ENCODE peak calls at places on chromosomes 3 and 15, in five cellular contexts. T, H, A, C and E are unnamed samples.

GRCh38 chr3:125234831-125235230 is 22.3 kb upstream of the SLC12A8 start:
- DNase-seq in T (no peak), H (no peak), A (no peak), C (no peak), E (no peak)

GRCh38 chr3:56064684-56065083 is 403.6 kb downstream of the ERC2 start:
- DNase-seq in T (no peak), H (no peak), A (no peak), C (no peak), E (no peak)

GRCh38 chr15:77021803-77022381 is 27.0 kb downstream of the PSTPIP1 start:
- DNase-seq in T (no peak), H (peak; percentile 72), A (no peak), C (peak; percentile 68), E (no peak)

GRCh38 chr3:10310578-10310977 is 10.3 kb downstream of the SEC13 start:
- DNase-seq in T (no peak), H (no peak), A (no peak), C (no peak), E (no peak)

GRCh38 chr15:80984856-80985255 is 4.8 kb downstream of the MESD start:
- DNase-seq in T (no peak), H (no peak), A (no peak), C (no peak), E (no peak)

GRCh38 chr3:133745108-133745507 is 1.1 kb upstream of the TF start:
- DNase-seq in T (no peak), H (no peak), A (no peak), C (no peak), E (no peak)

GRCh38 chr15:45458746-45459403 is 63.7 kb downstream of the SLC30A4 start:
- DNase-seq in T (peak; percentile 61), H (peak; percentile 78), A (no peak), C (peak; percentile 56), E (peak; percentile 54)

GRCh38 chr15:99507732-99508571 is 57.8 kb upstream of the MEF2A start:
- DNase-seq in T (no peak), H (peak; percentile 77), A (peak; percentile 36), C (peak; percentile 84), E (no peak)

GRCh38 chr3:52779011-52779410 is 1.6 kb downstream of the ITIH1 start:
- DNase-seq in T (no peak), H (no peak), A (no peak), C (no peak), E (no peak)

GRCh38 chr15:65829150-65829764 is 37.2 kb upstream of the DENND4A start:
- DNase-seq in T (peak; percentile 25), H (no peak), A (no peak), C (peak; percentile 45), E (no peak)

GRCh38 chr15:93302080-93302765 is 213.2 kb upstream of the RGMA start:
- DNase-seq in T (peak; percentile 41), H (no peak), A (no peak), C (no peak), E (peak; percentile 60)

GRCh38 chr3:144687862-144688261 is 716.2 kb downstream of the DIPK2A start:
- DNase-seq in T (no peak), H (no peak), A (no peak), C (peak; percentile 18), E (no peak)

GRCh38 chr3:185423178-185423577 is 60.2 kb downstream of the MAP3K13 start:
- DNase-seq in T (peak; percentile 48), H (no peak), A (no peak), C (peak; percentile 12), E (no peak)

GRCh38 chr15:50814634-50815033 is 49.1 kb upstream of the SPPL2A start:
- DNase-seq in T (no peak), H (no peak), A (no peak), C (no peak), E (no peak)

GRCh38 chr3:150308481-150308918 is 99.6 kb upstream of the TSC22D2 start:
- DNase-seq in T (no peak), H (no peak), A (no peak), C (peak; percentile 49), E (no peak)

GRCh38 chr3:122767690-122768372 is 25.8 kb downstream of the HSPBAP1 start:
- DNase-seq in T (no peak), H (no peak), A (no peak), C (peak; percentile 39), E (no peak)

GRCh38 chr3:102190340-102190723 is 244.5 kb upstream of the ZPLD1 start:
- DNase-seq in T (no peak), H (no peak), A (no peak), C (no peak), E (no peak)

GRCh38 chr3:189276481-189277190 is 104.9 kb downstream of the TPRG1 start:
- DNase-seq in T (no peak), H (no peak), A (no peak), C (peak; percentile 94), E (peak; percentile 57)

GRCh38 chr15:45535486-45536042 is 13.0 kb upstream of the SLC30A4 start:
- DNase-seq in T (peak; percentile 13), H (no peak), A (no peak), C (no peak), E (no peak)

GRCh38 chr15:91947370-91947769 is 93.9 kb downstream of the SLCO3A1 start:
- DNase-seq in T (no peak), H (no peak), A (no peak), C (no peak), E (no peak)

GRCh38 chr3:5006755-5007202 is 27.5 kb downstream of the BHLHE40 start:
- DNase-seq in T (no peak), H (no peak), A (no peak), C (no peak), E (no peak)

GRCh38 chr3:98737301-98737700 is 25.8 kb upstream of the ST3GAL6 start:
- DNase-seq in T (no peak), H (no peak), A (no peak), C (no peak), E (no peak)

GRCh38 chr15:63984331-63984730 is 62.0 kb downstream of the DAPK2 start:
- DNase-seq in T (no peak), H (no peak), A (no peak), C (no peak), E (no peak)

GRCh38 chr15:63985221-63986184 is 60.8 kb downstream of the DAPK2 start:
- DNase-seq in T (peak; percentile 88), H (peak; percentile 89), A (peak; percentile 17), C (no peak), E (no peak)

GRCh38 chr15:63982381-63982854 is 63.9 kb downstream of the DAPK2 start:
- DNase-seq in T (no peak), H (no peak), A (no peak), C (no peak), E (no peak)

GRCh38 chr15:63981596-63982320 is 64.5 kb downstream of the DAPK2 start:
- DNase-seq in T (no peak), H (no peak), A (no peak), C (no peak), E (no peak)

GRCh38 chr15:63983071-63983711 is 63.1 kb downstream of the DAPK2 start:
- DNase-seq in T (no peak), H (no peak), A (no peak), C (no peak), E (no peak)
- TF ChIP-seq CTCF in T (no peak), H (no peak), A (no peak), C (peak; percentile 16), E (no peak)

GRCh38 chr15:89878323-89878722 is 15.5 kb downstream of the AP3S2 start:
- DNase-seq in T (no peak), H (no peak), A (no peak), C (no peak), E (no peak)
- H3K36me3 ChIP-seq in T (peaks cover 10% of the 10 kb centered on the region), H (peaks cover 37% of the 10 kb centered on the region), A (peaks cover 36% of the 10 kb centered on the region), C (no peaks in the 10 kb centered on the region), E (no peaks in the 10 kb centered on the region)

GRCh38 chr3:108834551-108834950 is 12.0 kb downstream of the TRAT1 start:
- DNase-seq in T (no peak), H (no peak), A (no peak), C (no peak), E (no peak)
- H3K4me1 ChIP-seq in T (no peaks in the 10 kb centered on the region), H (no peaks in the 10 kb centered on the region), A (no peaks in the 10 kb centered on the region), C (no peaks in the 10 kb centered on the region), E (no peaks in the 10 kb centered on the region)

DNA sequence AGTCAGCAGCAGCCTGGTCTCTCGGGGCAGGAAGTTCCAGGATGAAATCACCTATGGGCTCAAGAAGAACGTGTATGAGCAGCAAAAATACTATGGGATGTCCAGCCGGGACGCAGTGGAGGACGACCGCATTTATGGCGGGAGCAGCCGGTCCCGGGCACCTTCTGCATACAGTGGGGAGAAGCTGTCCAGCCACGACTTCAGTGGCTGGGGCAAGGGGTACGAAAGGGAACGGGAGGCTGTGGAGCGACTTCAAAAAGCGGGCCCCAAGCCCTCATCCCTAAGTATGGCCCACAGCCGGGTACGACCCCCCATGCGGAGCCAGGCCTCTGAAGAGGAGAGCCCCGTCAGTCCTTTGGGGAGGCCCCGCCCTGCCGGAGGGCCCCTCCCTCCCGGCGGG is 12.1 kb upstream of the APEH start:
- DNase-seq in T (no peak), H (no peak), A (no peak), C (no peak), E (no peak)
- TF ChIP-seq CTCF in T (no peak), H (no peak), A (no peak), C (no peak), E (no peak)

GRCh38 chr3:129366312-129366831 is 62.1 kb downstream of the EFCAB12 start:
- DNase-seq in T (no peak), H (no peak), A (no peak), C (no peak), E (no peak)
- H3K36me3 ChIP-seq in T (no peaks in the 10 kb centered on the region), H (no peaks in the 10 kb centered on the region), A (no peaks in the 10 kb centered on the region), C (no peaks in the 10 kb centered on the region), E (no peaks in the 10 kb centered on the region)

DNA sequence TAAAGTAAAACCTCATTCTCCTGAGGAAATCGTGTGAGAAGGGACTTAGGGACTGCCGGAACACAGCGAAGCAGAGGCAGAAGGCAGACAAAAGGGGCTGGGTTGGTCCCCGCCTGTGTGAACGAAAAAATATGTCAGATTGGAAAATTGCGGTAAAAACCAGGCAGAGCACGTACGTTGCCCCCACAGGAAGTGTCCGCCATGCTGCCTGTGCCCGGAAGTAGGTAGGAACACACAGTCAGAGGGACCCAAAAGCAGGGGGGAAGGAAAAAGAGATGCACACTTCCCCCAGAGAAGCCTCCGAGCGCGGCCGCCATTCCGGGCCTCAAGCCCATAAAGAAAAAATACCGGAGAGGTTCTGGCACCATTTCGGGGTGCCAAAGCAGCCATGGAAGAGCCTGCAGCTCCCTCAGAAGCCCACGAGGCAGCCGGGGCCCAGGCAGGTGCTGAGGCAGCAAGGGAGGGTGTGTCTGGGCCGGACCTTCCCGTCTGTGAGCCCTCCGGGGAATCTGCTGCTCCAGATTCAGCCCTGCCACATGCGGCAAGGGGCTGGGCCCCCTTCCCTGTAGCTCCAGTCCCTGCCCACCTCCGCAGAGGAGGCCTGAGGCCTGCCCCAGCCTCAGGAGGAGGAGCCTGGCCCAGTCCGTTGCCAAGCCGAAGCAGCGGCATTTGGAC is at the start of gene MKRN3:
- DNase-seq in T (no peak), H (no peak), A (no peak), C (peak; percentile 49), E (no peak)
- H3K4me1 ChIP-seq in T (peaks cover 15% of the 10 kb centered on the region), H (no peaks in the 10 kb centered on the region), A (no peaks in the 10 kb centered on the region), C (no peaks in the 10 kb centered on the region), E (no peaks in the 10 kb centered on the region)

GRCh38 chr3:191500892-191501291 is 39.9 kb downstream of the PYDC2 start:
- DNase-seq in T (no peak), H (no peak), A (no peak), C (no peak), E (no peak)

GRCh38 chr3:191499307-191500125 is 38.6 kb downstream of the PYDC2 start:
- DNase-seq in T (peak; percentile 42), H (no peak), A (no peak), C (peak; percentile 58), E (peak; percentile 51)

DNA sequence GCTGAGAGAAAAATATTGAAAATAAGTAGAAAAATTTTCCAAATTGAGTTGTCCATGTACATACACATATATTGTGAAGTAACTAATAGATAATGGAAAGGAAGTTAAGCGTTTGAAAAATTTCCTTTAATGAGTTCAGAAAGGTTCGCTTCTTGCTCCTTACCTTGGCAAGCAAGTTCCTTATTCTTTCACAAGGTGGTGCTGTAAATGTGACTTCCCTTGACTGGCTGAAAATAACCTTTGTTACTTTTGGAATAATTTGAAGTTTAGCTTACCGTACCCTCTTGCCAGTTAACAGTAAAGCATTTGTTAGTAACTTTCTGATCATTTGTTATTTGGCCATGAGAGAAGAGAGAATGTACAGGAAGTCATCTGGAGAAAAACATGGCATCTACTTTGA is 41.6 kb downstream of the PYDC2 start:
- DNase-seq in T (no peak), H (no peak), A (no peak), C (no peak), E (no peak)
- TF ChIP-seq CTCF in T (peak; percentile 7), H (no peak), A (no peak), C (peak; percentile 16), E (no peak)